ENCODE peak calls at places on chromosomes 3 and 15, in four cellular contexts. One of them, this sample, is unnamed.

GRCh38 chr3:15011174-15011573 is 53.9 kb downstream of the MRPS25 start:
- DNase-seq in MV-4-11: no peak
- DNase-seq in stomach: no peak
- DNase-seq in MCF 10A: no peak
- DNase-seq in this sample: no peak

GRCh38 chr15:89759835-89760234 is 8.8 kb upstream of the MESP1 start:
- DNase-seq in MV-4-11: no peak
- DNase-seq in stomach: no peak
- DNase-seq in MCF 10A: no peak
- DNase-seq in this sample: no peak

GRCh38 chr3:129597087-129597791 is 9.2 kb downstream of the PLXND1 start:
- DNase-seq in MV-4-11: no peak
- DNase-seq in stomach: no peak
- DNase-seq in MCF 10A: no peak
- DNase-seq in this sample: no peak

GRCh38 chr3:9812870-9813483 is 2.9 kb downstream of the TTLL3 start:
- DNase-seq in MV-4-11: no peak
- DNase-seq in stomach: no peak
- DNase-seq in MCF 10A: no peak
- DNase-seq in this sample: no peak

GRCh38 chr3:69484507-69485393 is 98.9 kb upstream of the FRMD4B start:
- DNase-seq in MV-4-11: no peak
- DNase-seq in stomach: no peak
- DNase-seq in MCF 10A: no peak
- DNase-seq in this sample: no peak

GRCh38 chr3:82137050-82137449 is 375.6 kb upstream of the GBE1 start:
- DNase-seq in MV-4-11: no peak
- DNase-seq in stomach: no peak
- DNase-seq in MCF 10A: no peak
- DNase-seq in this sample: no peak

GRCh38 chr15:90483012-90483307 is 46.8 kb upstream of the CRTC3 start:
- DNase-seq in MV-4-11: no peak
- DNase-seq in stomach: no peak
- DNase-seq in MCF 10A: no peak
- DNase-seq in this sample: no peak

GRCh38 chr15:40046721-40047412 is 7.9 kb upstream of the SRP14 start:
- DNase-seq in MV-4-11: no peak
- DNase-seq in stomach: no peak
- DNase-seq in MCF 10A: peak; percentile 86
- DNase-seq in this sample: no peak

GRCh38 chr15:29270169-29270955 is 740 bp upstream of the NSMCE3 start:
- DNase-seq in MV-4-11: peak; percentile 70
- DNase-seq in stomach: no peak
- DNase-seq in MCF 10A: no peak
- DNase-seq in this sample: no peak

GRCh38 chr3:173958805-173959204 is 561.3 kb downstream of the NLGN1 start:
- DNase-seq in MV-4-11: no peak
- DNase-seq in stomach: no peak
- DNase-seq in MCF 10A: no peak
- DNase-seq in this sample: no peak

GRCh38 chr15:78059110-78059839 is 18.2 kb downstream of the TBC1D2B start:
- DNase-seq in MV-4-11: peak; percentile 66
- DNase-seq in stomach: no peak
- DNase-seq in MCF 10A: peak; percentile 44
- DNase-seq in this sample: no peak

GRCh38 chr3:170330366-170330765 is 27.1 kb upstream of the SKIL start:
- DNase-seq in MV-4-11: no peak
- DNase-seq in stomach: peak; percentile 61
- DNase-seq in MCF 10A: peak; percentile 89
- DNase-seq in this sample: no peak

GRCh38 chr3:58793052-58793451 is 126.5 kb upstream of the FAM3D start:
- DNase-seq in MV-4-11: no peak
- DNase-seq in stomach: no peak
- DNase-seq in MCF 10A: no peak
- DNase-seq in this sample: no peak

GRCh38 chr15:62119224-62119925 is 45.7 kb downstream of the C2CD4B start:
- DNase-seq in MV-4-11: peak; percentile 87
- DNase-seq in stomach: no peak
- DNase-seq in MCF 10A: peak; percentile 94
- DNase-seq in this sample: peak; percentile 92

This sample was measured in pulmonary artery endothelial cell.